ENCODE peak calls at places on chromosomes 4 and X, in nine cellular contexts. V is activated T-cell treated with anti-CD3 and anti-CD28 coated beads for 24 hours; N is GM12864; E is neural crest cell; K is stimulated activated CD8-positive, alpha-beta memory T cell treated with anti-CD3 and anti-CD28 coated beads, Interleukin-7, amount 100 ng/mL, for 24 hours; M is A549; C is stimulated activated CD4-positive, alpha-beta T cell treated with anti-CD3 and anti-CD28 coated beads, Interleukin-1b, Interleukin-23, amount 100 ng/mL, for 24 hours; P is T-helper 9 cell; A is tibial nerve. J is an unnamed sample.

GRCh38 chr4:107837298-107837697 is 12.6 kb downstream of the SGMS2 start:
- DNase-seq in C (no peak), M (no peak), A (no peak), P (no peak), N (no peak), E (no peak), V (no peak), K (no peak), J (no peak)

GRCh38 chr4:117455088-117455487 is 369.7 kb upstream of the TRAM1L1 start:
- DNase-seq in N (no peak), C (no peak), E (no peak), K (no peak), V (no peak), M (no peak), P (no peak), A (no peak), J (no peak)

GRCh38 chr4:189660737-189661330 is 279.8 kb upstream of the FRG1 start:
- DNase-seq in C (no peak), E (no peak), A (no peak), P (no peak), K (no peak), N (no peak), M (no peak), V (no peak), J (no peak)

GRCh38 chr4:153156263-153156662 is 48.0 kb upstream of the TRIM2 start:
- DNase-seq in C (no peak), P (peak), A (no peak), E (no peak), M (no peak), K (no peak), V (no peak), N (no peak), J (no peak)

GRCh38 chrX:134868766-134869495 is 121.9 kb upstream of the SMIM10 start:
- DNase-seq in P (no peak), E (no peak), K (no peak), M (peak), C (no peak), V (no peak), A (no peak), N (no peak), J (no peak)

GRCh38 chrX:130060122-130061069 is 49.9 kb downstream of the ELF4 start:
- DNase-seq in E (peak), N (peak), M (peak), P (peak), V (peak), K (peak), A (peak), C (peak), J (peak)

GRCh38 chr4:38069271-38069760 is 109.1 kb downstream of the PTTG2 start:
- DNase-seq in C (no peak), N (no peak), K (no peak), A (no peak), P (no peak), E (no peak), M (peak), V (peak), J (no peak)

GRCh38 chrX:9466711-9467110 is 1.9 kb downstream of the TBL1X start:
- DNase-seq in P (no peak), M (no peak), C (no peak), V (no peak), K (no peak), E (no peak), N (no peak), A (no peak), J (no peak)

GRCh38 chrX:97367149-97367548 is 483.4 kb downstream of the RPA4 start:
- DNase-seq in K (no peak), E (no peak), A (no peak), M (no peak), C (no peak), P (no peak), N (no peak), V (no peak), J (no peak)

GRCh38 chrX:94831364-94831763 is 1157.4 kb downstream of the FAM133A start:
- DNase-seq in E (no peak), M (peak), N (no peak), K (no peak), A (no peak), C (no peak), V (no peak), P (no peak), J (no peak)

GRCh38 chrX:51406688-51407519 is 74.3 kb downstream of the NUDT10 start:
- DNase-seq in A (no peak), K (no peak), M (no peak), C (no peak), V (no peak), N (no peak), E (no peak), P (no peak), J (no peak)

GRCh38 chr4:56575820-56576429 is 70.3 kb downstream of the ARL9 start:
- DNase-seq in P (no peak), A (no peak), K (no peak), C (no peak), E (no peak), V (no peak), M (peak), N (no peak), J (peak)

GRCh38 chr4:20192754-20193521 is 58.8 kb upstream of the SLIT2 start:
- DNase-seq in A (no peak), N (no peak), M (no peak), V (no peak), E (no peak), P (no peak), C (no peak), K (no peak), J (no peak)

GRCh38 chr4:95541094-95541493 is 7.7 kb downstream of the UNC5C start:
- DNase-seq in A (no peak), E (no peak), C (no peak), V (no peak), N (no peak), K (no peak), M (no peak), P (no peak), J (no peak)

GRCh38 chrX:121455890-121456289 is 408.5 kb downstream of the GLUD2 start:
- DNase-seq in K (no peak), N (no peak), V (no peak), A (no peak), P (no peak), M (no peak), C (no peak), E (no peak), J (no peak)

GRCh38 chrX:41334866-41335589 is 1.1 kb downstream of the DDX3X start:
- DNase-seq in P (peak), V (peak), C (peak), N (no peak), A (peak), E (peak), M (peak), K (peak), J (peak)

J was measured in HuH-7.